ENCODE peak calls at places on chromosomes 12 and 14, in five cellular contexts. M, U, K, A and I are unnamed samples.

GRCh38 chr12:47870175-47870781 is 34.5 kb downstream of the VDR start:
- DNase-seq in M (peak), K (peak), U (peak), A (peak), I (peak)

GRCh38 chr12:26994109-26994508 is 20.1 kb downstream of the TM7SF3 start:
- DNase-seq in K (no peak), M (no peak), U (no peak), A (no peak), I (no peak)

GRCh38 chr12:63525831-63526230 is 142.5 kb downstream of the DPY19L2 start:
- DNase-seq in M (no peak), K (no peak), U (no peak), A (no peak), I (no peak)

GRCh38 chr14:89429206-89430091 is 12.4 kb upstream of the FOXN3 start:
- DNase-seq in M (peak), K (peak), A (no peak), U (no peak), I (peak)

GRCh38 chr12:127282786-127283565 is 984.0 kb upstream of the TMEM132C start:
- DNase-seq in M (no peak), U (no peak), K (no peak), A (no peak), I (peak)

GRCh38 chr12:70267550-70267949 is 24.3 kb downstream of the CNOT2 start:
- DNase-seq in K (no peak), M (peak), A (peak), U (no peak), I (peak)

GRCh38 chr14:97266653-97267052 is 469.5 kb downstream of the VRK1 start:
- DNase-seq in A (no peak), K (no peak), U (peak), M (no peak), I (no peak)

GRCh38 chr12:65720136-65720535 is 104.1 kb upstream of the HMGA2 start:
- DNase-seq in U (no peak), K (no peak), M (no peak), A (no peak), I (peak)

GRCh38 chr12:3680919-3681594 is 71.9 kb downstream of the CRACR2A start:
- DNase-seq in M (peak), A (peak), K (peak), U (peak), I (peak)

GRCh38 chr14:41825622-41826021 is 218.9 kb downstream of the LRFN5 start:
- DNase-seq in A (no peak), M (no peak), K (no peak), U (no peak), I (no peak)

GRCh38 chr12:19799886-19800602 is 360.8 kb downstream of the AEBP2 start:
- DNase-seq in A (no peak), M (no peak), U (no peak), K (no peak), I (no peak)

GRCh38 chr12:84172823-84173424 is 739.7 kb downstream of the SLC6A15 start:
- DNase-seq in A (no peak), U (no peak), K (no peak), M (no peak), I (no peak)

GRCh38 chr12:45518516-45519235 is 210.8 kb upstream of the ARID2 start:
- DNase-seq in U (no peak), M (no peak), A (no peak), K (no peak), I (no peak)

GRCh38 chr12:64665506-64665905 is 55.2 kb downstream of the RASSF3 start:
- DNase-seq in A (peak), U (no peak), M (no peak), K (peak), I (no peak)

GRCh38 chr14:56494167-56494566 is 85.4 kb upstream of the TMEM260 start:
- DNase-seq in K (no peak), M (no peak), U (no peak), A (no peak), I (no peak)

GRCh38 chr14:39265032-39265431 is 31.3 kb downstream of the MIA2 start:
- DNase-seq in M (peak), U (peak), K (no peak), A (no peak), I (peak)

GRCh38 chr14:42424501-42424900 is 817.8 kb downstream of the LRFN5 start:
- DNase-seq in A (no peak), K (no peak), M (peak), U (no peak), I (no peak)

GRCh38 chr12:77190022-77190421 is 124.7 kb upstream of the E2F7 start:
- DNase-seq in A (no peak), U (no peak), M (peak), K (no peak), I (peak)

GRCh38 chr12:22333751-22334695 is 484 bp downstream of the ST8SIA1 start:
- DNase-seq in A (peak), K (peak), U (no peak), M (no peak), I (no peak)

GRCh38 chr12:119911147-119911546 is 34.0 kb upstream of the CIT start:
- DNase-seq in K (no peak), M (peak), U (peak), A (no peak), I (peak)
- H3K9ac ChIP-seq in K (no peak), M (no peak), U (no peak), A (no peak), I (no peak)

DNA sequence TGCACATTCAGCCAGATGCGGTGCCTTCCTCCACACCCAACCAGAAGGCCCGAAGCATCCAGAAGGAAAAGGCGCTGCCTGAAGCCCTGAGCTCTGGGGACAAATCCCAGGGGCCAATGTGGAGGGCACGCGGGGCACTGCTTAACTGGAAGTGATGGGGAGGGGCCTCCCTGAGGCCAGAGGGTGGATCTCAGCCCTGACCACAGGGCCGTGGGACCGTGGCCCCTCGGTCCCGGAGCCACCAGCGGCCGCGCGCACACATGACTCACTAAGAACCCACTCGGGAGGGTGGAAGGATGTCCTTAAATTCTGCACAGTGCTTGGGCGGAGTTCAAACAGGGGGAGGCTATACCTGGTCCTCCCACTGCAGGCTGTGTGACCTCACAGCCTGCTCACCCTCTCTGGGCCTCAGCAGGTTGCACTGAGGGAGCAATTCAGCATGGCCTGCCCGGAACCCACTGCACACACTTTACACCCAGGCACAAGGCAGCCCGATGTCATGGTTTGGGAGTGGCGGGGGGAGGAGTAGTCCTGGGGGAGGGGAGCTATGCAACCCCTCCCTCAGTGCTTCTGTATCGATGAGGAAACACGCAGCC is 89.5 kb downstream of the RFLNA start:
- DNase-seq in K (no peak), A (no peak), U (no peak), M (no peak), I (no peak)
- H3K9ac ChIP-seq in K (no peak), A (no peak), U (peak), M (peak), I (no peak)

DNA sequence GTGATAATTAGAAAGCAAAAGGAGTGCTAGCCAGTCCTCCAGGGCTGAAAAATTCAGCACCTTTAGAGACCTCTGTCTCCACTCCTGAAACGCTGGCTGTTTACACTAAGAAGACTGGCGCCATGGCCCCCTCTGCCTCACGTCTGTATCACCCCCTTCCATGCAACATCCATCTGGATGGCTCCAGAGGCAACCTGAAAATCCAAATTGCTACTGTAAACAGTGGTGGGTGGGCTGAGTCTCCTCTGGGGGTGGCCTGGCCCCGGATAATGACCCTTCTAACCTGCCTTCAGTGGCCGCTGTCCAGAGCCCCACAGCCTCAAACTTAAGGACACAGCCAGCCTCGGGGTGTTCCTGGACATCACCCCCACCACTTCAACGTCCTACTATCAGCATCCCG is 1.4 kb downstream of the PRKD1 start:
- DNase-seq in U (no peak), M (no peak), K (peak), A (no peak), I (peak)
- H3K9ac ChIP-seq in U (no peak), M (no peak), K (no peak), A (no peak), I (peak)

GRCh38 chr12:114858388-114859146 is 174.6 kb upstream of the TBX3 start:
- DNase-seq in K (no peak), A (no peak), M (no peak), U (peak), I (no peak)
- H3K9ac ChIP-seq in K (no peak), A (no peak), M (no peak), U (no peak), I (no peak)

DNA sequence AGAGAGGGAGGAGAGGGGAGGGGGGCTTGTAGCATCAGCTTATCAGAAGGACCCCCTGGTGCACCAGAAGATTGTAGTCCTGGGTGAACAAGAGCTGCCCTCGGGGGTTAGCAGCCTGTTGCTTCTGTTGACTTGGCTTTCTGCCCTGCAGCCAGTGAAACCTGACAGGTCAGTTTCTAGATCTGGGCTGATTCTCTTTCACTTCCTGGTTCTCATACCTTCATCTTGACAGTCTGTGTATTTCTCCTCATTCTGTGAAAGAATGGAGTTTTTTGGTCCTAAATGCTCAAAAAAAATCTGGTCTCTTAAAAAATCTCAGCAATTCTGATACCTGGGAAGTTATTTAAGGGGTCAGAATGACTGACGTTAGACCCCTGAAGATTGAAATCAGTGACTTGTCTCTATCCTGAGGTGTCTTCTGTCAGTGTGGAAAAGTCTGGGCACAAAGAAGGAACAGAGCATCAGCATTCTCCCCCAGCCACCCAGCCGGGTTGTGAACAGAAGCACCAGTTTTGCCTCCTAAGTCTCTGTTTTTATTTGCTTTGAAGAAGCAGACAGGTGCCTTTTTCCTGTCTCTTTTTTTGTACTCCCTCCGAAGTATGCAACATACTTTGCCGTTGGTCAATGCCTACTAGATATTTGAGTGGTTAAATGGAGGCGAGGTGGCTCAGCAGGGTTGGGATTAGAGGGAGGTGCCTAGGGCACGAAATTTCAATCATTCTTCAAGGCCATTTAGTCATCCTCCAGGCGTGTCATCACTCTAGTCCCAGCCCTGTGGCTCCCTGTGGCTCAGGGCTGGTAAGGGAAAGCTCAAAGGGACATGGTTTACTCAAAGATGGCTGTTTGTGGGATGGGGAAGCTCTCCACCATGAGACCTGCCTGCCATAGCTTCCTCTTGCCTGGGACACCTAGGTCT is 24.0 kb downstream of the TTC9 start:
- DNase-seq in K (peak), U (peak), A (peak), M (no peak), I (peak)
- H3K9ac ChIP-seq in K (no peak), U (peak), A (peak), M (no peak), I (no peak)

GRCh38 chr12:42130670-42131402 is 13.8 kb downstream of the GXYLT1 start:
- DNase-seq in K (no peak), A (no peak), U (peak), M (peak), I (peak)

GRCh38 chr12:42126963-42127362 is 17.7 kb downstream of the GXYLT1 start:
- DNase-seq in U (no peak), K (no peak), A (no peak), M (no peak), I (no peak)

GRCh38 chr12:42128888-42129287 is 15.8 kb downstream of the GXYLT1 start:
- DNase-seq in K (no peak), A (no peak), M (no peak), U (no peak), I (no peak)

GRCh38 chr12:42128327-42128726 is 16.3 kb downstream of the GXYLT1 start:
- DNase-seq in K (no peak), U (peak), M (no peak), A (no peak), I (no peak)

GRCh38 chr12:42129595-42130204 is 15.0 kb downstream of the GXYLT1 start:
- DNase-seq in U (peak), A (peak), K (peak), M (peak), I (peak)
- H3K9ac ChIP-seq in U (no peak), A (no peak), K (no peak), M (no peak), I (no peak)

GRCh38 chr14:33846100-33846824 is 104.6 kb downstream of the EGLN3 start:
- DNase-seq in A (no peak), M (no peak), U (no peak), K (no peak), I (no peak)

GRCh38 chr14:33842299-33842698 is 108.6 kb downstream of the EGLN3 start:
- DNase-seq in M (no peak), A (no peak), U (peak), K (no peak), I (peak)

GRCh38 chr14:33847066-33847465 is 103.8 kb downstream of the EGLN3 start:
- DNase-seq in K (no peak), A (no peak), M (no peak), U (no peak), I (peak)

GRCh38 chr14:33840797-33841196 is 110.1 kb downstream of the EGLN3 start:
- DNase-seq in U (no peak), M (no peak), A (no peak), K (no peak), I (no peak)

GRCh38 chr14:33844118-33844517 is 106.8 kb downstream of the EGLN3 start:
- DNase-seq in K (no peak), A (no peak), U (no peak), M (no peak), I (no peak)
- H3K9ac ChIP-seq in K (no peak), A (no peak), U (no peak), M (no peak), I (no peak)